ENCODE peak calls at places on chromosomes 3 and 15, in six cellular contexts. R, Q, Z, D, M and P are unnamed samples.
A peak's percentile ranks its signal among the peaks of the same experiment; 100 is the strongest.

GRCh38 chr15:86916671-86917450 is 837.2 kb downstream of the AGBL1 start:
- DNase-seq in Z (no peak), R (no peak), M (no peak), D (no peak), Q (no peak), P (no peak)

GRCh38 chr3:30655187-30655812 is 48.9 kb downstream of the TGFBR2 start:
- DNase-seq in D (no peak), R (no peak), Z (no peak), M (no peak), Q (no peak), P (peak; percentile 31)

GRCh38 chr15:88894819-88895767 is at the start of gene HAPLN3:
- DNase-seq in R (peak; percentile 82), Z (no peak), D (peak; percentile 17), Q (no peak), M (peak; percentile 75), P (peak; percentile 44)

GRCh38 chr3:100600181-100601042 is 9.0 kb upstream of the ADGRG7 start:
- DNase-seq in M (no peak), D (no peak), R (no peak), Z (no peak), Q (no peak), P (no peak)

GRCh38 chr3:122169911-122170310 is 13.6 kb upstream of the CASR start:
- DNase-seq in D (no peak), R (no peak), M (no peak), Q (no peak), Z (no peak), P (no peak)

GRCh38 chr3:71724584-71725278 is 471 bp downstream of the EIF4E3 start:
- DNase-seq in D (no peak), M (peak; percentile 70), R (peak; percentile 71), Z (no peak), Q (peak; percentile 34), P (no peak)

GRCh38 chr15:73082719-73083275 is 30.5 kb downstream of the NEO1 start:
- DNase-seq in Q (no peak), Z (no peak), D (no peak), M (no peak), R (no peak), P (no peak)

GRCh38 chr3:82202254-82202653 is 440.8 kb upstream of the GBE1 start:
- DNase-seq in Z (no peak), R (no peak), M (no peak), Q (no peak), D (no peak), P (no peak)

GRCh38 chr15:41945221-41945620 is 27.1 kb downstream of the EHD4 start:
- DNase-seq in D (no peak), Z (no peak), Q (no peak), R (no peak), M (no peak), P (no peak)

GRCh38 chr15:101560722-101561583 is 71.4 kb upstream of the PCSK6 start:
- DNase-seq in D (no peak), Q (no peak), M (no peak), Z (no peak), R (no peak), P (no peak)

GRCh38 chr3:111924283-111924682 is 54.5 kb upstream of the ABHD10 start:
- DNase-seq in R (peak; percentile 92), Q (no peak), M (no peak), D (no peak), Z (peak; percentile 46), P (no peak)

GRCh38 chr15:25268166-25268565 is 170.7 kb downstream of the UBE3A start:
- DNase-seq in M (no peak), R (no peak), Q (no peak), D (no peak), Z (no peak), P (no peak)

GRCh38 chr15:70494861-70495571 is 268.3 kb downstream of the UACA start:
- DNase-seq in M (peak; percentile 81), Z (no peak), Q (no peak), R (no peak), D (no peak), P (no peak)

GRCh38 chr3:126816956-126817777 is 113.1 kb downstream of the CHCHD6 start:
- DNase-seq in Z (no peak), D (no peak), Q (peak; percentile 18), R (no peak), M (no peak), P (no peak)